ENCODE peak calls at places on chromosome 6, in six cellular contexts. One of them, this sample, is unnamed.

GRCh38 chr6:56334937-56335336 is 87.6 kb upstream of the COL21A1 start:
- DNase-seq in GM23338: no peak
- DNase-seq in hepatocyte: no peak
- DNase-seq in fibroblast of lung: peak; percentile 83
- DNase-seq in OCI-LY7: no peak
- DNase-seq in PC-9: no peak
- DNase-seq in this sample: peak; percentile 52

GRCh38 chr6:16783485-16783884 is 22.2 kb upstream of the ATXN1 start:
- DNase-seq in GM23338: no peak
- DNase-seq in hepatocyte: no peak
- DNase-seq in fibroblast of lung: no peak
- DNase-seq in OCI-LY7: no peak
- DNase-seq in PC-9: no peak
- DNase-seq in this sample: no peak

GRCh38 chr6:27873101-27874030 is 38.8 kb downstream of the OR2B2 start:
- DNase-seq in GM23338: peak; percentile 76
- DNase-seq in hepatocyte: peak; percentile 35
- DNase-seq in fibroblast of lung: peak; percentile 77
- DNase-seq in OCI-LY7: peak; percentile 87
- DNase-seq in PC-9: peak; percentile 69
- DNase-seq in this sample: no peak

GRCh38 chr6:158595223-158595622 is 35.3 kb downstream of the TMEM181 start:
- DNase-seq in GM23338: no peak
- DNase-seq in hepatocyte: no peak
- DNase-seq in fibroblast of lung: no peak
- DNase-seq in OCI-LY7: peak; percentile 19
- DNase-seq in PC-9: no peak
- DNase-seq in this sample: no peak

GRCh38 chr6:144215402-144215931 is 65.2 kb downstream of the STX11 start:
- DNase-seq in GM23338: no peak
- DNase-seq in hepatocyte: peak; percentile 32
- DNase-seq in fibroblast of lung: peak; percentile 30
- DNase-seq in OCI-LY7: peak; percentile 33
- DNase-seq in PC-9: no peak
- DNase-seq in this sample: no peak

GRCh38 chr6:39189915-39190544 is 39.2 kb downstream of the KCNK5 start:
- DNase-seq in GM23338: peak; percentile 88
- DNase-seq in hepatocyte: peak; percentile 74
- DNase-seq in fibroblast of lung: no peak
- DNase-seq in OCI-LY7: peak; percentile 17
- DNase-seq in PC-9: no peak
- DNase-seq in this sample: no peak

GRCh38 chr6:19836799-19837510 is at the start of gene ID4:
- DNase-seq in GM23338: peak; percentile 97
- DNase-seq in hepatocyte: peak; percentile 98
- DNase-seq in fibroblast of lung: peak; percentile 97
- DNase-seq in OCI-LY7: no peak
- DNase-seq in PC-9: peak; percentile 83
- DNase-seq in this sample: no peak

GRCh38 chr6:90227693-90228092 is 69.0 kb downstream of the BACH2 start:
- DNase-seq in GM23338: no peak
- DNase-seq in hepatocyte: no peak
- DNase-seq in fibroblast of lung: peak; percentile 49
- DNase-seq in OCI-LY7: no peak
- DNase-seq in PC-9: no peak
- DNase-seq in this sample: no peak

GRCh38 chr6:33987531-33988021 is 158.3 kb downstream of the GRM4 start:
- DNase-seq in GM23338: no peak
- DNase-seq in hepatocyte: peak; percentile 28
- DNase-seq in fibroblast of lung: no peak
- DNase-seq in OCI-LY7: no peak
- DNase-seq in PC-9: peak; percentile 12
- DNase-seq in this sample: no peak

GRCh38 chr6:150787429-150787828 is 78.1 kb upstream of the MTHFD1L start:
- DNase-seq in GM23338: no peak
- DNase-seq in hepatocyte: no peak
- DNase-seq in fibroblast of lung: no peak
- DNase-seq in OCI-LY7: no peak
- DNase-seq in PC-9: no peak
- DNase-seq in this sample: no peak

GRCh38 chr6:144410059-144410458 is 124.9 kb downstream of the UTRN start:
- DNase-seq in GM23338: no peak
- DNase-seq in hepatocyte: no peak
- DNase-seq in fibroblast of lung: no peak
- DNase-seq in OCI-LY7: no peak
- DNase-seq in PC-9: no peak
- DNase-seq in this sample: no peak

GRCh38 chr6:2823104-2823850 is 18.4 kb downstream of the SERPINB1 start:
- DNase-seq in GM23338: no peak
- DNase-seq in hepatocyte: peak; percentile 23
- DNase-seq in fibroblast of lung: no peak
- DNase-seq in OCI-LY7: no peak
- DNase-seq in PC-9: no peak
- DNase-seq in this sample: no peak

GRCh38 chr6:125792680-125793079 is 1.9 kb downstream of the NCOA7 start:
- DNase-seq in GM23338: no peak
- DNase-seq in hepatocyte: no peak
- DNase-seq in fibroblast of lung: peak; percentile 43
- DNase-seq in OCI-LY7: no peak
- DNase-seq in PC-9: no peak
- DNase-seq in this sample: no peak

GRCh38 chr6:54892831-54893230 is 46.3 kb downstream of the FAM83B start:
- DNase-seq in GM23338: no peak
- DNase-seq in hepatocyte: no peak
- DNase-seq in fibroblast of lung: peak; percentile 80
- DNase-seq in OCI-LY7: no peak
- DNase-seq in PC-9: no peak
- DNase-seq in this sample: peak; percentile 92

GRCh38 chr6:14415452-14415851 is 297.9 kb downstream of the CD83 start:
- DNase-seq in GM23338: no peak
- DNase-seq in hepatocyte: no peak
- DNase-seq in fibroblast of lung: no peak
- DNase-seq in OCI-LY7: no peak
- DNase-seq in PC-9: no peak
- DNase-seq in this sample: no peak

GRCh38 chr6:106746660-106747059 is 117.3 kb downstream of the QRSL1 start:
- DNase-seq in GM23338: no peak
- DNase-seq in hepatocyte: peak; percentile 60
- DNase-seq in fibroblast of lung: peak; percentile 84
- DNase-seq in OCI-LY7: no peak
- DNase-seq in PC-9: peak; percentile 51
- DNase-seq in this sample: peak; percentile 95

GRCh38 chr6:162343196-162343901 is 384.2 kb downstream of the PRKN start:
- DNase-seq in GM23338: peak; percentile 62
- DNase-seq in hepatocyte: no peak
- DNase-seq in fibroblast of lung: no peak
- DNase-seq in OCI-LY7: no peak
- DNase-seq in PC-9: no peak
- DNase-seq in this sample: no peak

GRCh38 chr6:91754691-91755090 is 1167.8 kb upstream of the MAP3K7 start:
- DNase-seq in GM23338: no peak
- DNase-seq in hepatocyte: no peak
- DNase-seq in fibroblast of lung: no peak
- DNase-seq in OCI-LY7: no peak
- DNase-seq in PC-9: no peak
- DNase-seq in this sample: no peak

GRCh38 chr6:92748131-92748530 is 671.2 kb downstream of the EPHA7 start:
- DNase-seq in GM23338: no peak
- DNase-seq in hepatocyte: no peak
- DNase-seq in fibroblast of lung: peak; percentile 11
- DNase-seq in OCI-LY7: no peak
- DNase-seq in PC-9: no peak
- DNase-seq in this sample: no peak

GRCh38 chr6:12203001-12203400 is 87.2 kb upstream of the EDN1 start:
- DNase-seq in GM23338: peak; percentile 73
- DNase-seq in hepatocyte: peak; percentile 65
- DNase-seq in fibroblast of lung: peak; percentile 84
- DNase-seq in OCI-LY7: no peak
- DNase-seq in PC-9: no peak
- DNase-seq in this sample: no peak

GRCh38 chr6:92934625-92935024 is 484.7 kb downstream of the EPHA7 start:
- DNase-seq in GM23338: no peak
- DNase-seq in hepatocyte: no peak
- DNase-seq in fibroblast of lung: no peak
- DNase-seq in OCI-LY7: no peak
- DNase-seq in PC-9: no peak
- DNase-seq in this sample: no peak

GRCh38 chr6:22320750-22321149 is 23.9 kb upstream of the PRL start:
- DNase-seq in GM23338: no peak
- DNase-seq in hepatocyte: peak; percentile 16
- DNase-seq in fibroblast of lung: peak; percentile 99
- DNase-seq in OCI-LY7: no peak
- DNase-seq in PC-9: peak; percentile 34
- DNase-seq in this sample: no peak

GRCh38 chr6:12911387-12911960 is 194.9 kb downstream of the PHACTR1 start:
- DNase-seq in GM23338: peak; percentile 48
- DNase-seq in hepatocyte: peak; percentile 50
- DNase-seq in fibroblast of lung: peak; percentile 29
- DNase-seq in OCI-LY7: peak; percentile 28
- DNase-seq in PC-9: no peak
- DNase-seq in this sample: no peak

GRCh38 chr6:119138906-119139541 is 60.6 kb upstream of the FAM184A start:
- DNase-seq in GM23338: no peak
- DNase-seq in hepatocyte: no peak
- DNase-seq in fibroblast of lung: no peak
- DNase-seq in OCI-LY7: no peak
- DNase-seq in PC-9: no peak
- DNase-seq in this sample: no peak

GRCh38 chr6:42381850-42382249 is 69.9 kb downstream of the TRERF1 start:
- DNase-seq in GM23338: no peak
- DNase-seq in hepatocyte: no peak
- DNase-seq in fibroblast of lung: no peak
- DNase-seq in OCI-LY7: no peak
- DNase-seq in PC-9: no peak
- DNase-seq in this sample: no peak

GRCh38 chr6:105251689-105252088 is 71.9 kb upstream of the POPDC3 start:
- DNase-seq in GM23338: no peak
- DNase-seq in hepatocyte: no peak
- DNase-seq in fibroblast of lung: no peak
- DNase-seq in OCI-LY7: no peak
- DNase-seq in PC-9: no peak
- DNase-seq in this sample: no peak

GRCh38 chr6:7108196-7108963 is 619 bp downstream of the RREB1 start:
- DNase-seq in GM23338: peak; percentile 78
- DNase-seq in hepatocyte: peak; percentile 72
- DNase-seq in fibroblast of lung: peak; percentile 62
- DNase-seq in OCI-LY7: peak; percentile 31
- DNase-seq in PC-9: peak; percentile 44
- DNase-seq in this sample: no peak

GRCh38 chr6:133986942-133987341 is 33.9 kb downstream of the TBPL1 start:
- DNase-seq in GM23338: no peak
- DNase-seq in hepatocyte: no peak
- DNase-seq in fibroblast of lung: no peak
- DNase-seq in OCI-LY7: no peak
- DNase-seq in PC-9: no peak
- DNase-seq in this sample: no peak
- H3K4me2 ChIP-seq in GM23338: no peak overlapping the region
- H3K4me2 ChIP-seq in hepatocyte: no peak overlapping the region
- H3K4me2 ChIP-seq in fibroblast of lung: no peak overlapping the region
- H3K4me2 ChIP-seq in OCI-LY7: no peak overlapping the region
- H3K4me2 ChIP-seq in PC-9: no peak overlapping the region
- H3K4me2 ChIP-seq in this sample: no peak overlapping the region

GRCh38 chr6:65149841-65150240 is 557.2 kb downstream of the EYS start:
- DNase-seq in GM23338: no peak
- DNase-seq in hepatocyte: no peak
- DNase-seq in fibroblast of lung: no peak
- DNase-seq in OCI-LY7: no peak
- DNase-seq in PC-9: no peak
- DNase-seq in this sample: no peak
- H3K36me3 ChIP-seq in GM23338: no peaks in the 10 kb centered on the region
- H3K36me3 ChIP-seq in hepatocyte: no peaks in the 10 kb centered on the region
- H3K36me3 ChIP-seq in fibroblast of lung: no peaks in the 10 kb centered on the region
- H3K36me3 ChIP-seq in OCI-LY7: no peaks in the 10 kb centered on the region
- H3K36me3 ChIP-seq in PC-9: no peaks in the 10 kb centered on the region
- H3K36me3 ChIP-seq in this sample: no peaks in the 10 kb centered on the region

GRCh38 chr6:165985281-165985925 is 182.2 kb downstream of the TBXT start:
- DNase-seq in GM23338: no peak
- DNase-seq in hepatocyte: no peak
- DNase-seq in fibroblast of lung: no peak
- DNase-seq in OCI-LY7: no peak
- DNase-seq in PC-9: no peak
- DNase-seq in this sample: no peak

GRCh38 chr6:165987483-165988305 is 180.0 kb downstream of the TBXT start:
- DNase-seq in GM23338: peak; percentile 81
- DNase-seq in hepatocyte: peak; percentile 62
- DNase-seq in fibroblast of lung: peak; percentile 86
- DNase-seq in OCI-LY7: no peak
- DNase-seq in PC-9: no peak
- DNase-seq in this sample: no peak

GRCh38 chr6:165988306-165988756 is 179.3 kb downstream of the TBXT start:
- DNase-seq in GM23338: peak; percentile 74
- DNase-seq in hepatocyte: no peak
- DNase-seq in fibroblast of lung: no peak
- DNase-seq in OCI-LY7: no peak
- DNase-seq in PC-9: no peak
- DNase-seq in this sample: no peak

GRCh38 chr6:165985926-165986646 is 181.6 kb downstream of the TBXT start:
- DNase-seq in GM23338: peak; percentile 71
- DNase-seq in hepatocyte: no peak
- DNase-seq in fibroblast of lung: no peak
- DNase-seq in OCI-LY7: no peak
- DNase-seq in PC-9: no peak
- DNase-seq in this sample: no peak

DNA sequence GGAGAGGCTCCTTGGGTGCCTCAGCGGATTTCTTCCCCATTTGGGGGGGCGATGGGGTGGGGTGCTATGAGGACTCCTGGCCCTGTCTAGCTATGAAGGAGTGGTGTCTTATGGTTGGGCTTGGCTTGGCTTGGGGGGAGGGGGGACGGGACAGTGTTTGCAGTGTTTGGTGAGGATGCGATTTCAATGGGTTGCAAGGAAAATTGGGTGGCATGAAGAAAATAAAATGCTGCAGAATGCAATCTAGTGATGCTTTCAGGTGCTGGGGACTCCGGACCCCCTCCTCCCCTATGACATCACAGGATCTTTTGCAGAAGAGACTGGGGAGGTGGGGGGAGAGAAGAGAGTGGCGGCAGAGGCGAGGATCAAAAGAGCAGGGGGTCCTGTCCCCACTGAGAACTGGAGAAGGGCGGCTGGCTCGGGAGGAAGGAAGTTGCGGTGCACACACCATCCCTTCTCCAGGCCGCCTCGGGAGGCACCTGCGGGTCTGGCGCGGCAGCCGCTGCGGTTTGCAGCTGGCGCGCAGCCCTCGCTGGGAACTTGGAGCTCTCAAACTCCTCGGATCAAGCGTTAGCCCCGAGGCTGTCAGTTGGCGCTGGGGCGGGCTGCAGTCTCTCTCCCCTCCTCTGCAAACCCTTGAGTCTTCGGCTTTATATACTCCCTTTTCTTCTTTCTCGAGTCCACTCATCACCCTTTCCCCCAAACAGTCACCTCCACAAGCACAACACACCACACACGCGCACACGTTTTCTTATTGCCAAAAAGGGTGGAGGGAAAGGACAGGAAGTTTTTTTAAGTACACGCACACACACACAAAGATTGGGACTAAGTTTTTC is 180.8 kb downstream of the TBXT start:
- DNase-seq in GM23338: peak; percentile 68
- DNase-seq in hepatocyte: no peak
- DNase-seq in fibroblast of lung: peak; percentile 49
- DNase-seq in OCI-LY7: no peak
- DNase-seq in PC-9: no peak
- DNase-seq in this sample: no peak
- H2AFZ ChIP-seq in GM23338: peak overlapping the region; percentile 21
- H2AFZ ChIP-seq in hepatocyte: no peak overlapping the region
- H2AFZ ChIP-seq in fibroblast of lung: no peak overlapping the region
- H2AFZ ChIP-seq in OCI-LY7: no peak overlapping the region
- H2AFZ ChIP-seq in PC-9: no peak overlapping the region
- H2AFZ ChIP-seq in this sample: no peak overlapping the region

GRCh38 chr6:376823-377571 is 14.6 kb upstream of the IRF4 start:
- DNase-seq in GM23338: no peak
- DNase-seq in hepatocyte: no peak
- DNase-seq in fibroblast of lung: no peak
- DNase-seq in OCI-LY7: peak; percentile 70
- DNase-seq in PC-9: no peak
- DNase-seq in this sample: no peak
- H3K4me2 ChIP-seq in GM23338: no peak overlapping the region
- H3K4me2 ChIP-seq in hepatocyte: no peak overlapping the region
- H3K4me2 ChIP-seq in fibroblast of lung: no peak overlapping the region
- H3K4me2 ChIP-seq in OCI-LY7: peak overlapping the region; percentile 65
- H3K4me2 ChIP-seq in PC-9: no peak overlapping the region
- H3K4me2 ChIP-seq in this sample: no peak overlapping the region